ENCODE peak calls at places on chromosomes 2 and 18, in nine cellular contexts. One of them, this sample, is unnamed.

GRCh38 chr2:61426267-61426897 is 44.5 kb downstream of the USP34 start:
- DNase-seq in thoracic aorta: no peak
- DNase-seq in foreskin fibroblast: peak; percentile 58
- DNase-seq in upper lobe of right lung: peak; percentile 76
- DNase-seq in tibial artery: no peak
- DNase-seq in lower leg skin: peak; percentile 88
- DNase-seq in IMR-90: no peak
- DNase-seq in fibroblast of lung: no peak
- DNase-seq in HCT116: peak; percentile 33
- DNase-seq in this sample: no peak

GRCh38 chr2:64204716-64205115 is 60.5 kb upstream of the PELI1 start:
- DNase-seq in IMR-90: no peak
- DNase-seq in foreskin fibroblast: no peak
- DNase-seq in upper lobe of right lung: no peak
- DNase-seq in thoracic aorta: no peak
- DNase-seq in HCT116: no peak
- DNase-seq in lower leg skin: no peak
- DNase-seq in tibial artery: no peak
- DNase-seq in fibroblast of lung: no peak
- DNase-seq in this sample: no peak

GRCh38 chr2:131064589-131065232 is 28.5 kb downstream of the FAM168B start:
- DNase-seq in fibroblast of lung: no peak
- DNase-seq in foreskin fibroblast: no peak
- DNase-seq in IMR-90: no peak
- DNase-seq in upper lobe of right lung: no peak
- DNase-seq in lower leg skin: no peak
- DNase-seq in tibial artery: no peak
- DNase-seq in HCT116: no peak
- DNase-seq in thoracic aorta: no peak
- DNase-seq in this sample: no peak

GRCh38 chr2:101675512-101675911 is 22.0 kb upstream of the MAP4K4 start:
- DNase-seq in foreskin fibroblast: no peak
- DNase-seq in tibial artery: no peak
- DNase-seq in HCT116: no peak
- DNase-seq in thoracic aorta: no peak
- DNase-seq in fibroblast of lung: no peak
- DNase-seq in IMR-90: no peak
- DNase-seq in lower leg skin: no peak
- DNase-seq in upper lobe of right lung: no peak
- DNase-seq in this sample: no peak

GRCh38 chr2:80527119-80527518 is 222.6 kb upstream of the LRRTM1 start:
- DNase-seq in upper lobe of right lung: no peak
- DNase-seq in IMR-90: no peak
- DNase-seq in tibial artery: no peak
- DNase-seq in thoracic aorta: no peak
- DNase-seq in fibroblast of lung: no peak
- DNase-seq in HCT116: no peak
- DNase-seq in foreskin fibroblast: no peak
- DNase-seq in lower leg skin: no peak
- DNase-seq in this sample: no peak

GRCh38 chr2:134319581-134320246 is 65.8 kb downstream of the MGAT5 start:
- DNase-seq in upper lobe of right lung: no peak
- DNase-seq in HCT116: no peak
- DNase-seq in fibroblast of lung: no peak
- DNase-seq in thoracic aorta: no peak
- DNase-seq in tibial artery: no peak
- DNase-seq in IMR-90: no peak
- DNase-seq in foreskin fibroblast: no peak
- DNase-seq in lower leg skin: no peak
- DNase-seq in this sample: no peak

GRCh38 chr2:97848347-97848746 is 135.0 kb downstream of the ZAP70 start:
- DNase-seq in foreskin fibroblast: no peak
- DNase-seq in fibroblast of lung: no peak
- DNase-seq in upper lobe of right lung: no peak
- DNase-seq in lower leg skin: no peak
- DNase-seq in HCT116: no peak
- DNase-seq in tibial artery: no peak
- DNase-seq in IMR-90: no peak
- DNase-seq in thoracic aorta: no peak
- DNase-seq in this sample: no peak

GRCh38 chr2:84904717-84905174 is 710 bp upstream of the TMSB10 start:
- DNase-seq in upper lobe of right lung: peak; percentile 92
- DNase-seq in fibroblast of lung: peak; percentile 71
- DNase-seq in IMR-90: peak; percentile 55
- DNase-seq in HCT116: no peak
- DNase-seq in tibial artery: peak; percentile 92
- DNase-seq in foreskin fibroblast: peak; percentile 74
- DNase-seq in thoracic aorta: no peak
- DNase-seq in lower leg skin: peak; percentile 98
- DNase-seq in this sample: peak; percentile 52

GRCh38 chr2:50956886-50957285 is 75.0 kb downstream of the NRXN1 start:
- DNase-seq in IMR-90: no peak
- DNase-seq in lower leg skin: no peak
- DNase-seq in foreskin fibroblast: peak; percentile 30
- DNase-seq in HCT116: no peak
- DNase-seq in fibroblast of lung: peak; percentile 23
- DNase-seq in tibial artery: no peak
- DNase-seq in upper lobe of right lung: no peak
- DNase-seq in thoracic aorta: no peak
- DNase-seq in this sample: no peak

GRCh38 chr2:109376115-109376514 is 237.7 kb downstream of the SEPTIN10 start:
- DNase-seq in upper lobe of right lung: peak; percentile 28
- DNase-seq in thoracic aorta: no peak
- DNase-seq in foreskin fibroblast: peak; percentile 35
- DNase-seq in lower leg skin: peak; percentile 69
- DNase-seq in IMR-90: peak; percentile 67
- DNase-seq in fibroblast of lung: peak; percentile 44
- DNase-seq in HCT116: no peak
- DNase-seq in tibial artery: no peak
- DNase-seq in this sample: peak; percentile 42

GRCh38 chr2:226903179-226903578 is 67.3 kb downstream of the RHBDD1 start:
- DNase-seq in fibroblast of lung: peak; percentile 89
- DNase-seq in thoracic aorta: no peak
- DNase-seq in upper lobe of right lung: no peak
- DNase-seq in tibial artery: no peak
- DNase-seq in HCT116: no peak
- DNase-seq in foreskin fibroblast: peak; percentile 94
- DNase-seq in IMR-90: peak; percentile 93
- DNase-seq in lower leg skin: no peak
- DNase-seq in this sample: peak; percentile 83

GRCh38 chr2:235026649-235027557 is 75.1 kb downstream of the SH3BP4 start:
- DNase-seq in lower leg skin: peak; percentile 93
- DNase-seq in tibial artery: no peak
- DNase-seq in thoracic aorta: no peak
- DNase-seq in upper lobe of right lung: peak; percentile 84
- DNase-seq in fibroblast of lung: peak; percentile 70
- DNase-seq in HCT116: peak; percentile 79
- DNase-seq in foreskin fibroblast: peak; percentile 77
- DNase-seq in IMR-90: peak; percentile 60
- DNase-seq in this sample: peak; percentile 73

GRCh38 chr18:76425299-76426101 is 69.5 kb downstream of the ZNF516 start:
- DNase-seq in upper lobe of right lung: no peak
- DNase-seq in fibroblast of lung: peak; percentile 63
- DNase-seq in thoracic aorta: no peak
- DNase-seq in foreskin fibroblast: peak; percentile 85
- DNase-seq in lower leg skin: no peak
- DNase-seq in tibial artery: no peak
- DNase-seq in IMR-90: peak; percentile 52
- DNase-seq in HCT116: no peak
- DNase-seq in this sample: peak; percentile 83

GRCh38 chr2:81551040-81551634 is 1246.6 kb upstream of the LRRTM1 start:
- DNase-seq in upper lobe of right lung: no peak
- DNase-seq in IMR-90: no peak
- DNase-seq in thoracic aorta: no peak
- DNase-seq in foreskin fibroblast: no peak
- DNase-seq in tibial artery: no peak
- DNase-seq in lower leg skin: no peak
- DNase-seq in fibroblast of lung: peak; percentile 0
- DNase-seq in HCT116: no peak
- DNase-seq in this sample: no peak

GRCh38 chr18:57249109-57249508 is 102.2 kb downstream of the BOD1L2 start:
- DNase-seq in HCT116: no peak
- DNase-seq in fibroblast of lung: no peak
- DNase-seq in tibial artery: no peak
- DNase-seq in IMR-90: no peak
- DNase-seq in upper lobe of right lung: no peak
- DNase-seq in foreskin fibroblast: no peak
- DNase-seq in thoracic aorta: no peak
- DNase-seq in lower leg skin: no peak
- DNase-seq in this sample: no peak

GRCh38 chr2:229269146-229269545 is 1.9 kb downstream of the PID1 start:
- DNase-seq in HCT116: no peak
- DNase-seq in foreskin fibroblast: no peak
- DNase-seq in IMR-90: no peak
- DNase-seq in tibial artery: no peak
- DNase-seq in lower leg skin: no peak
- DNase-seq in fibroblast of lung: no peak
- DNase-seq in upper lobe of right lung: no peak
- DNase-seq in thoracic aorta: no peak
- DNase-seq in this sample: no peak

GRCh38 chr2:217429981-217430500 is 570.2 kb upstream of the TNP1 start:
- DNase-seq in thoracic aorta: no peak
- DNase-seq in foreskin fibroblast: peak; percentile 61
- DNase-seq in tibial artery: no peak
- DNase-seq in fibroblast of lung: peak; percentile 68
- DNase-seq in HCT116: no peak
- DNase-seq in upper lobe of right lung: no peak
- DNase-seq in IMR-90: peak; percentile 66
- DNase-seq in lower leg skin: no peak
- DNase-seq in this sample: peak; percentile 70

GRCh38 chr2:58428286-58428552 is 187.1 kb upstream of the FANCL start:
- DNase-seq in upper lobe of right lung: no peak
- DNase-seq in lower leg skin: no peak
- DNase-seq in IMR-90: no peak
- DNase-seq in fibroblast of lung: peak; percentile 25
- DNase-seq in thoracic aorta: no peak
- DNase-seq in foreskin fibroblast: peak; percentile 8
- DNase-seq in tibial artery: no peak
- DNase-seq in HCT116: no peak
- DNase-seq in this sample: no peak

GRCh38 chr2:236250909-236251579 is 13.2 kb downstream of the ASB18 start:
- DNase-seq in IMR-90: no peak
- DNase-seq in upper lobe of right lung: no peak
- DNase-seq in fibroblast of lung: no peak
- DNase-seq in tibial artery: no peak
- DNase-seq in thoracic aorta: no peak
- DNase-seq in HCT116: no peak
- DNase-seq in lower leg skin: no peak
- DNase-seq in foreskin fibroblast: no peak
- DNase-seq in this sample: no peak

GRCh38 chr2:7029291-7030059 is 112.3 kb downstream of the RNF144A start:
- DNase-seq in IMR-90: no peak
- DNase-seq in fibroblast of lung: no peak
- DNase-seq in lower leg skin: no peak
- DNase-seq in thoracic aorta: no peak
- DNase-seq in upper lobe of right lung: no peak
- DNase-seq in foreskin fibroblast: no peak
- DNase-seq in HCT116: no peak
- DNase-seq in tibial artery: no peak
- DNase-seq in this sample: no peak
- TF ChIP-seq CTCF in IMR-90: no peak
- TF ChIP-seq CTCF in fibroblast of lung: no peak
- TF ChIP-seq CTCF in lower leg skin: no peak
- TF ChIP-seq CTCF in thoracic aorta: no peak
- TF ChIP-seq CTCF in upper lobe of right lung: no peak
- TF ChIP-seq CTCF in foreskin fibroblast: no peak
- TF ChIP-seq CTCF in HCT116: no peak
- TF ChIP-seq CTCF in tibial artery: no peak
- TF ChIP-seq CTCF in this sample: peak; percentile 4

GRCh38 chr2:176461098-176461497 is 191.9 kb downstream of the MTX2 start:
- DNase-seq in fibroblast of lung: peak; percentile 36
- DNase-seq in IMR-90: peak; percentile 21
- DNase-seq in thoracic aorta: no peak
- DNase-seq in HCT116: no peak
- DNase-seq in lower leg skin: no peak
- DNase-seq in upper lobe of right lung: no peak
- DNase-seq in tibial artery: no peak
- DNase-seq in foreskin fibroblast: no peak
- DNase-seq in this sample: peak; percentile 86
- H3K4me3 ChIP-seq in fibroblast of lung: no peak overlapping the region
- H3K4me3 ChIP-seq in IMR-90: no peak overlapping the region
- H3K4me3 ChIP-seq in thoracic aorta: no peak overlapping the region
- H3K4me3 ChIP-seq in HCT116: no peak overlapping the region
- H3K4me3 ChIP-seq in lower leg skin: no peak overlapping the region
- H3K4me3 ChIP-seq in upper lobe of right lung: no peak overlapping the region
- H3K4me3 ChIP-seq in tibial artery: no peak overlapping the region
- H3K4me3 ChIP-seq in foreskin fibroblast: no peak overlapping the region
- H3K4me3 ChIP-seq in this sample: no peak overlapping the region

DNA sequence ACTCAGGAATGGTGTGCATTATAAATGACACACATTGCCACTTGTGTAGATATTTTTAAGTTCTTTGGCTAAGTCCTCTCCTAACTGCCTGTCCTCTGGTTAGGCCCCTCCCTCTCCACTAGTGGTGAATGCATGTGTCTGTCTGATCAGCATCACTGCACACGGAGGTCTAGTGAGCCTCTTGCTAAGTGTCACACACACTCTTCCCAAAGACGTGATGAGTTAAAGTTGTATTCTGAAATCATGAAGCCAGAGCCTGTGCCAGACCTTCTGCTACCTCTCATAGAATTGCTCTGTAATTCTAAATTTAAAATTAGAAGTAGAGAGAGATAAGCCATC is 41.3 kb downstream of the RALB start:
- DNase-seq in foreskin fibroblast: no peak
- DNase-seq in upper lobe of right lung: no peak
- DNase-seq in thoracic aorta: no peak
- DNase-seq in lower leg skin: no peak
- DNase-seq in fibroblast of lung: no peak
- DNase-seq in HCT116: no peak
- DNase-seq in IMR-90: no peak
- DNase-seq in tibial artery: no peak
- DNase-seq in this sample: no peak
- TF ChIP-seq CTCF in foreskin fibroblast: no peak
- TF ChIP-seq CTCF in upper lobe of right lung: no peak
- TF ChIP-seq CTCF in thoracic aorta: no peak
- TF ChIP-seq CTCF in lower leg skin: no peak
- TF ChIP-seq CTCF in fibroblast of lung: no peak
- TF ChIP-seq CTCF in HCT116: no peak
- TF ChIP-seq CTCF in IMR-90: no peak
- TF ChIP-seq CTCF in tibial artery: no peak
- TF ChIP-seq CTCF in this sample: no peak

DNA sequence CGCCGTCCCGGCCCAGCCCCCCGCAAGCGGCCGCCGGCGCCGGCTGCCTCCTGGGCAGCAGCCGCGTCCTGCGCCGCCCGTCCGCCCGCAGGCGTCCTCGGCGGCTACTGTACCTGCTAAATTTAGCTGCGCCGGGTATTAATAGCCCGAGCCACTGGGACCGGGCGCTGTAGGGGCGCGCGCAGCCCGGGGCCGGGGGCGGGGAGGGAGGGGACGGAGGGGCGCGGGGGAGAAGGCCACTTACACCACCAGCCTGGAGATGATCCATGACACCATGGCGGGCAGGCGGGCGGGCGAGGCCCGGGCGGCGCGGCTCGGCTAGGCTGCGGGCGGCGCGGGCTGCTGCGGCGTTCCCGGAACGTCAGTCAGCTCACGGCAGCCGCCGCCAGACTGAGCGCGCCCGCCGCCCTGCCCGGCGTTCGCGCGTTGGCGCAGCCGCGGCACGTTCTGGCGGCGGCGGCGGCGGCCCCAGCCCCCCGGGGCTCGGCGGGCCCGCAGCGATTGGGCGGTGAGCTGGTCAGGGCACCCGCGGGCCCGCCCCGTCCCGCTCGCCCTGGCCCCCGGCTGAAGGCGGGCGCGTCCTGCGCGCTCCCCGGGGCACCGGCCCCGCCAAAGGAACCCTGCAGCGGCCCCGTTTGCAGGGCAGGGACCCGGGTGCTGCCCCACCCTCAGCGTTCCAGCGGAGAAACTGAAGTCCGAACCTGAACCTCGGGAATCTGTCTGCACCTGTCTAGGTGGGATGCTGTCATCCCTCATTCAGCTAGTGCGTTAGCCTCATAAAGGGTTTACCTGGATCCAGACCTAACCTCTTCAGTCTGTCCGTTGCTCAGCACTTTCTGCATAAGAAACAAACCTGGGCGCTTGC is at the start of gene REEP1:
- DNase-seq in fibroblast of lung: peak; percentile 13
- DNase-seq in upper lobe of right lung: no peak
- DNase-seq in thoracic aorta: no peak
- DNase-seq in lower leg skin: peak; percentile 39
- DNase-seq in foreskin fibroblast: peak; percentile 35
- DNase-seq in IMR-90: no peak
- DNase-seq in HCT116: no peak
- DNase-seq in tibial artery: no peak
- DNase-seq in this sample: no peak
- H3K4me3 ChIP-seq in fibroblast of lung: no peak within 1 kb of the TSS
- H3K4me3 ChIP-seq in upper lobe of right lung: peak within 1 kb of the TSS; percentile 52
- H3K4me3 ChIP-seq in thoracic aorta: peak within 1 kb of the TSS; percentile 76
- H3K4me3 ChIP-seq in lower leg skin: peak within 1 kb of the TSS; percentile 37
- H3K4me3 ChIP-seq in foreskin fibroblast: no peak within 1 kb of the TSS
- H3K4me3 ChIP-seq in IMR-90: no peak within 1 kb of the TSS
- H3K4me3 ChIP-seq in HCT116: peak within 1 kb of the TSS; percentile 63
- H3K4me3 ChIP-seq in tibial artery: peak within 1 kb of the TSS; percentile 77
- H3K4me3 ChIP-seq in this sample: peak within 1 kb of the TSS; percentile 7